ENCODE peak calls at places on chromosomes 11 and 22, in five cellular contexts. C, V, Q, P and K are unnamed samples.

GRCh38 chr22:37746366-37747089 is 49.7 kb downstream of the TRIOBP start:
- DNase-seq in V (no peak), C (no peak), Q (no peak), P (no peak), K (no peak)

GRCh38 chr22:35558719-35559118 is 18.1 kb downstream of the RASD2 start:
- DNase-seq in P (no peak), Q (no peak), V (no peak), C (no peak), K (no peak)

GRCh38 chr11:123045101-123045500 is 16.8 kb downstream of the HSPA8 start:
- DNase-seq in Q (no peak), V (no peak), P (no peak), C (no peak), K (no peak)

GRCh38 chr11:7892751-7893356 is 38.2 kb downstream of the OR10A6 start:
- DNase-seq in Q (no peak), P (peak), V (no peak), C (peak), K (no peak)

GRCh38 chr11:10302744-10303557 is 1.9 kb upstream of the ADM start:
- DNase-seq in C (peak), V (no peak), P (peak), Q (peak), K (peak)

GRCh38 chr11:77094841-77095365 is 7.7 kb upstream of the OMP start:
- DNase-seq in P (no peak), C (no peak), V (no peak), Q (no peak), K (no peak)

GRCh38 chr11:93024376-93024775 is 54.9 kb downstream of the MTNR1B start:
- DNase-seq in V (no peak), Q (no peak), P (peak), C (no peak), K (no peak)

GRCh38 chr11:113087716-113088115 is 126.5 kb downstream of the NCAM1 start:
- DNase-seq in V (no peak), C (no peak), Q (no peak), P (no peak), K (no peak)

GRCh38 chr22:36211237-36211881 is 9.8 kb upstream of the APOL4 start:
- DNase-seq in V (peak), Q (no peak), C (peak), P (peak), K (no peak)

GRCh38 chr22:19120829-19121630 is 1.2 kb downstream of the DGCR2 start:
- DNase-seq in P (peak), Q (no peak), C (no peak), V (no peak), K (peak)

GRCh38 chr22:41286639-41287091 is 678 bp upstream of the RANGAP1 start:
- DNase-seq in C (no peak), P (peak), Q (no peak), V (no peak), K (no peak)

GRCh38 chr22:50222508-50222907 is 21.7 kb downstream of the SELENOO start:
- DNase-seq in Q (no peak), P (no peak), V (no peak), C (no peak), K (no peak)

GRCh38 chr11:473975-474785 is 24.1 kb downstream of the PTDSS2 start:
- DNase-seq in V (no peak), C (no peak), P (no peak), Q (no peak), K (no peak)

GRCh38 chr11:64230985-64231365 is 627 bp downstream of the DNAJC4 start:
- DNase-seq in V (no peak), Q (no peak), C (no peak), P (no peak), K (no peak)

GRCh38 chr22:43292633-43293025 is 50.5 kb downstream of the SCUBE1 start:
- DNase-seq in P (no peak), V (no peak), Q (no peak), C (no peak), K (no peak)